ENCODE peak calls at places on chromosome 4, in five cellular contexts. X is Karpas-422, C is brain microvascular endothelial cell, D is fibroblast of the aortic adventitia, W is foreskin fibroblast. U is an unnamed sample.

GRCh38 chr4:85886665-85887064 is 411.7 kb downstream of the ARHGAP24 start:
- DNase-seq in X (no peak), C (no peak), D (no peak), W (no peak), U (no peak)

GRCh38 chr4:3208826-3209225 is 40.1 kb upstream of the MSANTD1 start:
- DNase-seq in X (no peak), C (no peak), D (no peak), W (no peak), U (no peak)

GRCh38 chr4:88752076-88752463 is 54.4 kb upstream of the NAP1L5 start:
- DNase-seq in X (no peak), C (no peak), D (no peak), W (no peak), U (no peak)

GRCh38 chr4:5724377-5724776 is 13.4 kb downstream of the EVC start:
- DNase-seq in X (no peak), C (peak), D (no peak), W (no peak), U (no peak)

GRCh38 chr4:13240066-13240465 is 244.1 kb downstream of the RAB28 start:
- DNase-seq in X (no peak), C (peak), D (no peak), W (no peak), U (peak)

GRCh38 chr4:148951346-148951745 is 509.1 kb upstream of the NR3C2 start:
- DNase-seq in X (no peak), C (peak), D (no peak), W (no peak), U (no peak)

GRCh38 chr4:130812117-130812765 is 1716.3 kb downstream of the C4orf33 start:
- DNase-seq in X (no peak), C (no peak), D (no peak), W (no peak), U (no peak)

GRCh38 chr4:109009909-109010308 is 247.1 kb upstream of the ETNPPL start:
- DNase-seq in X (no peak), C (peak), D (peak), W (peak), U (no peak)

GRCh38 chr4:176054942-176055341 is 10.7 kb upstream of the WDR17 start:
- DNase-seq in X (no peak), C (no peak), D (no peak), W (no peak), U (peak)

GRCh38 chr4:110361921-110362320 is 114.0 kb upstream of the ENPEP start:
- DNase-seq in X (no peak), C (peak), D (no peak), W (peak), U (peak)

GRCh38 chr4:2256156-2256731 is 5.7 kb downstream of the MXD4 start:
- DNase-seq in X (no peak), C (no peak), D (no peak), W (no peak), U (no peak)

GRCh38 chr4:177385576-177386320 is 56.5 kb downstream of the AGA start:
- DNase-seq in X (no peak), C (no peak), D (peak), W (no peak), U (no peak)

GRCh38 chr4:163558539-163559044 is 64.1 kb downstream of the TMA16 start:
- DNase-seq in X (peak), C (no peak), D (no peak), W (no peak), U (no peak)

GRCh38 chr4:148770848-148771247 is 328.6 kb upstream of the NR3C2 start:
- DNase-seq in X (no peak), C (no peak), D (peak), W (no peak), U (no peak)

GRCh38 chr4:149630079-149630478 is 185.6 kb downstream of the IQCM start:
- DNase-seq in X (no peak), C (no peak), D (no peak), W (peak), U (no peak)

GRCh38 chr4:41455215-41455614 is 82.7 kb upstream of the LIMCH1 start:
- DNase-seq in X (no peak), C (no peak), D (peak), W (peak), U (no peak)

GRCh38 chr4:109560687-109561452 is 824 bp downstream of the MCUB start:
- DNase-seq in X (peak), C (peak), D (peak), W (peak), U (peak)

GRCh38 chr4:128393111-128393704 is 105.6 kb upstream of the PGRMC2 start:
- DNase-seq in X (peak), C (peak), D (peak), W (peak), U (no peak)

GRCh38 chr4:185127021-185127925 is 15.8 kb upstream of the SLC25A4 start:
- DNase-seq in X (no peak), C (no peak), D (no peak), W (peak), U (no peak)

GRCh38 chr4:11263208-11263607 is 165.5 kb downstream of the HS3ST1 start:
- DNase-seq in X (no peak), C (no peak), D (no peak), W (no peak), U (no peak)

GRCh38 chr4:57231781-57232180 is 121.6 kb upstream of the IGFBP7 start:
- DNase-seq in X (no peak), C (no peak), D (no peak), W (peak), U (no peak)

GRCh38 chr4:13248621-13249298 is 235.4 kb downstream of the RAB28 start:
- DNase-seq in X (no peak), C (peak), D (peak), W (no peak), U (no peak)

GRCh38 chr4:80336582-80336981 is 1.1 kb downstream of the CFAP299 start:
- DNase-seq in X (peak), C (peak), D (peak), W (peak), U (peak)

GRCh38 chr4:174041555-174042110 is 241.8 kb downstream of the FBXO8 start:
- DNase-seq in X (no peak), C (no peak), D (no peak), W (no peak), U (no peak)

GRCh38 chr4:71113294-71113693 is 119.8 kb downstream of the DCK start:
- DNase-seq in X (no peak), C (no peak), D (no peak), W (no peak), U (no peak)

GRCh38 chr4:88159137-88159725 is 792 bp upstream of the ABCG2 start:
- DNase-seq in X (no peak), C (no peak), D (no peak), W (peak), U (no peak)

GRCh38 chr4:13544556-13545393 is 467 bp upstream of the NKX3-2 start:
- DNase-seq in X (no peak), C (peak), D (peak), W (peak), U (peak)